ENCODE peak calls at places on chromosomes 7 and 10, in seven cellular contexts. F is HepG2, P is sigmoid colon, J is K562, X is stomach, R is A549, W is transverse colon. U is an unnamed sample.

GRCh38 chr10:24873281-24873683 is 79.1 kb downstream of the PRTFDC1 start:
- DNase-seq in X (no peak), P (no peak), F (peak), R (no peak), W (no peak), J (peak), U (peak)

GRCh38 chr7:106313456-106313891 is 28.7 kb upstream of the NAMPT start:
- DNase-seq in W (no peak), R (no peak), P (no peak), F (no peak), J (no peak), X (no peak), U (no peak)

GRCh38 chr7:148722340-148723165 is 23.9 kb downstream of the CUL1 start:
- DNase-seq in R (no peak), W (no peak), X (peak), J (no peak), F (peak), P (no peak), U (peak)

GRCh38 chr10:47019546-47019945 is 108.3 kb downstream of the PTPN20 start:
- DNase-seq in R (no peak), W (no peak), X (no peak), J (no peak), F (no peak), P (no peak), U (no peak)

GRCh38 chr7:55177589-55178261 is 158.9 kb downstream of the EGFR start:
- DNase-seq in F (peak), X (peak), J (no peak), P (no peak), W (peak), R (no peak), U (peak)

GRCh38 chr10:6019010-6019782 is 41.9 kb upstream of the IL15RA start:
- DNase-seq in W (no peak), P (no peak), X (no peak), F (no peak), R (no peak), J (no peak), U (no peak)

GRCh38 chr10:64379898-64380297 is 858.7 kb downstream of the REEP3 start:
- DNase-seq in F (peak), W (peak), X (no peak), J (peak), P (no peak), R (no peak), U (no peak)

GRCh38 chr7:55381187-55381586 is 16.1 kb downstream of the LANCL2 start:
- DNase-seq in X (no peak), J (no peak), F (no peak), P (no peak), W (no peak), R (no peak), U (no peak)

GRCh38 chr7:116218051-116218645 is 7.8 kb downstream of the TES start:
- DNase-seq in P (no peak), R (no peak), W (no peak), F (no peak), X (peak), J (peak), U (no peak)

GRCh38 chr7:128844777-128845311 is 14.6 kb downstream of the FLNC start:
- DNase-seq in J (no peak), W (no peak), F (no peak), X (no peak), P (no peak), R (no peak), U (no peak)

GRCh38 chr10:30637881-30638467 is 8.4 kb upstream of the LYZL2 start:
- DNase-seq in F (peak), X (no peak), W (no peak), P (no peak), R (peak), J (no peak), U (no peak)

GRCh38 chr10:107814865-107815487 is 650.5 kb upstream of the SORCS1 start:
- DNase-seq in X (peak), R (no peak), P (peak), F (peak), W (peak), J (no peak), U (no peak)

GRCh38 chr7:99224263-99224947 is 16.5 kb upstream of the KPNA7 start:
- DNase-seq in X (peak), J (peak), W (peak), F (peak), P (no peak), R (peak), U (no peak)

GRCh38 chr10:113473851-113474250 is 79.0 kb upstream of the HABP2 start:
- DNase-seq in X (no peak), P (no peak), W (no peak), R (no peak), F (no peak), J (no peak), U (no peak)

GRCh38 chr7:128270799-128271411 is 29.8 kb downstream of the LEP start:
- DNase-seq in W (no peak), P (no peak), X (no peak), J (no peak), F (no peak), R (no peak), U (no peak)

GRCh38 chr10:484925-485661 is 204.4 kb downstream of the DIP2C start:
- DNase-seq in X (peak), J (no peak), W (no peak), R (no peak), F (no peak), P (no peak), U (no peak)

GRCh38 chr7:66283003-66283920 is 78.1 kb downstream of the TPST1 start:
- DNase-seq in F (no peak), R (peak), P (no peak), W (no peak), J (no peak), X (no peak), U (no peak)
- TF ChIP-seq EP300 in F (no peak), R (no peak), P (no peak), W (no peak), J (no peak), X (no peak), U (no peak)

GRCh38 chr7:73829505-73829904 is 1.3 kb upstream of the CLDN4 start:
- DNase-seq in J (no peak), P (no peak), R (no peak), F (no peak), X (no peak), W (peak), U (no peak)
- H3K27ac ChIP-seq in J (no peak), P (no peak), R (peak), F (no peak), X (no peak), W (peak), U (no peak)

GRCh38 chr7:26390016-26390415 is 98.4 kb downstream of the SNX10 start:
- DNase-seq in X (no peak), J (no peak), R (no peak), F (no peak), W (no peak), P (no peak), U (no peak)
- TF ChIP-seq EP300 in X (no peak), J (no peak), R (no peak), F (no peak), W (no peak), P (no peak), U (no peak)

DNA sequence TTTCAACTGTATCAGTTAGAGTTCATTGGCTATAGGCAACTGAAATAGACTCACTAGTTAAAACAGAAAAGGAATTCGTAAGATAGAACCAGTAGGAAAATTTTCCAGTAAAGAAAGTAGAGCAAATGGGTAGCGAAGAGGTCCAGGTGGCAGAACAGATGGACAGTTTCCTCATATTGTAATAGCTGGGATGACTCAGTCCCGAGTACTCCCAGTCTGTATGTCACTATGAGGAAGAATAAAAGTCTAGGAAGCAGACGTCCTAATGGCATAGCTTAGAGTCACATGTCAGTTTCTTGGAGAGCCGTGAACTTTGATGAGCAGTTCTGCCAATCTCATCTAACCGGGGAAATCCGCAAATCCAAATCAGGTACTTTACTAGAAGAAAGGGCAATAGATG is 95.3 kb downstream of the RNF32 start:
- DNase-seq in P (no peak), W (no peak), F (no peak), R (no peak), J (no peak), X (no peak), U (no peak)
- H3K27ac ChIP-seq in P (no peak), W (no peak), F (no peak), R (no peak), J (no peak), X (no peak), U (no peak)

GRCh38 chr10:78588194-78588811 is 480.5 kb upstream of the ZMIZ1 start:
- DNase-seq in X (no peak), R (no peak), F (peak), P (peak), W (peak), J (no peak), U (no peak)
- TF ChIP-seq EP300 in X (no peak), R (no peak), F (no peak), P (no peak), W (no peak), J (no peak), U (no peak)

DNA sequence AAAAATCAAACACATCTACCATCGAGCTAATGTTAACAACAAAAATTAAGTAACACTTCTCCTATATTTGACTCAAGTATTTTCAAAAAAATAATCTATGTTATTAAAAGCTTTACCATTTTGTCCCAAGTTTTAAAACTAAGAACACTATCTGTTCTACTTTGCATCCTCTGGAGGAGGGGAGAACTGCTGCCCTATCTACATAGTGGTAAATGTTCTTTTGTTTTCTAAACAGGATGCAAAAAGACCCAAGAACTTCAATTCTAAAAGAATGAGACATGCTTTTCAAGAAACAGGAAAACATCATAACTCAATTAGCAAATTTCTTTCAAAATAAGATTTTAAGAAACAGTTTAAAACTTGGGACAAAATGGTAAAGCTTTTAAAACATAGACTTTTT is 14.8 kb downstream of the SLC26A3 start:
- DNase-seq in X (no peak), F (no peak), P (no peak), W (no peak), J (no peak), R (no peak), U (no peak)
- H3K27ac ChIP-seq in X (no peak), F (no peak), P (peak), W (no peak), J (no peak), R (no peak), U (no peak)

GRCh38 chr10:3623746-3624145 is 161.3 kb downstream of the KLF6 start:
- DNase-seq in W (no peak), F (peak), J (no peak), X (no peak), R (no peak), P (no peak), U (no peak)

GRCh38 chr10:3622845-3623621 is 162.0 kb downstream of the KLF6 start:
- DNase-seq in W (no peak), R (no peak), P (no peak), X (no peak), J (no peak), F (no peak), U (no peak)

GRCh38 chr10:3624367-3624766 is 160.6 kb downstream of the KLF6 start:
- DNase-seq in X (no peak), W (no peak), R (no peak), J (no peak), P (no peak), F (no peak), U (no peak)

GRCh38 chr10:3622427-3622826 is 162.6 kb downstream of the KLF6 start:
- DNase-seq in J (no peak), P (no peak), W (no peak), X (no peak), R (no peak), F (no peak), U (no peak)

DNA sequence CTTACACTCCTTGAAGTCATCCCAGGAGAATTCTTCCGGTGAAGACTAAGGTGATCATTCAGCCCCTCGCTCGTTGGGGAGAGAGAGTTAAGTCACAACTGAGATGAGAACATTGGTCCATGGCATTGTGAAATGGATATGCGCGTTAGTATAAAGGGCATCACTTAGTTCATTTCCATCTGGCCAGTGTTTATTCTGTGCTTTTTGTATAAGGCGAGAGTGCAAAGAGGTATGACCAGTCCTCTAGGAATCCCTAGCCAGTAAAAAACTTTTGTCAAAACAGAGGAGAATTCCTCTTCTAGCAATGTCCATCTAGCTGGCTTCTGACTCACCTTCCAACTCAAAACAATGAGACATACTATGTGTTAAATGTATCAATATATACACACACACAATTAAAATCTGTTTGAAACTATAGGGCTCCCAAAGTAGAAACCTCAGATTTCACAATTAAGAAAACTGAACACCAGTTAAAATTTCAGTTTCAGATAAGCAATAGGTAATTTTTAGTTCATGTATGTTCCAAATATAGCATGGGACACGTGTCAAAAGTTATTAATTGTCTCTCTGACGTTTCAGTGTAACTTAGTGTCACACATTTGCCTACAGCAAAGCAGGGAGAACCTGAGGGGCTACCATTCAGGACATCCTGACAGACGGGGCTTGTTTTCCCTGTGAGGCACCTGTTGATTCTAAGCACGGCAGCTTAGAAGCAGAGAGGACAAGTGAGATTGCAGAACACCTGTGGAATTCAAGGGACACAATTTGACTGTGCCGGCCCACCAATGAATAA is 158.9 kb downstream of the KLF6 start:
- DNase-seq in J (no peak), W (peak), R (no peak), F (no peak), X (no peak), P (no peak), U (no peak)
- TF ChIP-seq EP300 in J (no peak), W (no peak), R (no peak), F (no peak), X (no peak), P (no peak), U (no peak)

DNA sequence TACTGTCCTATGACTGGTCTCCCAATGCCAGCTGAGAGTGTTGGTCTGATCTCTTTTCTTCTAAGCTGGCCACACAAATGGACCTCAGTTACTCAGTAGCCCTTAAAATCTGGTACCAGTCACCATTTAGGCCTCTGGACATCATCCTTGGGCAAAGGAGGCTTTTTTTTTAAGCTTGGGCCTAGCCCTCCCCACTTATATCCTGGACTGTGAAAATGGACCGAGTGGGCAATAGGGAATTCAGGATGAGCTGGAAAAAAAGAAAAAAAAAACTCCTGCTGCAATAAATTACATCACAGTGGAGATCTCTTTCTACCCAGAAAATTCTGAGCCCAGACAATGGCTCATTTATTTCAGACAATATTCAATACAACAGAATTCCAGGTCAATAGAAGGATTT is 68.4 kb downstream of the PARP12 start:
- DNase-seq in J (no peak), P (no peak), R (no peak), X (no peak), F (no peak), W (no peak), U (no peak)
- H3K27ac ChIP-seq in J (no peak), P (no peak), R (no peak), X (no peak), F (no peak), W (no peak), U (no peak)

GRCh38 chr7:94510582-94511456 is 1.2 kb downstream of the CASD1 start:
- DNase-seq in W (no peak), P (no peak), X (peak), F (peak), J (no peak), R (peak), U (peak)
- TF ChIP-seq EP300 in W (no peak), P (no peak), X (no peak), F (no peak), J (no peak), R (no peak), U (no peak)

U was measured in ovary.